ENCODE peak calls at places on chromosomes 4 and X, in four cellular contexts. G, K, V and B are unnamed samples.

GRCh38 chr4:170198742-170199141 is 109.0 kb upstream of the AADAT start:
- DNase-seq in G (no peak), K (no peak), V (no peak), B (no peak)

GRCh38 chrX:53155512-53156206 is 61.7 kb downstream of the KANTR start:
- DNase-seq in G (no peak), K (no peak), V (no peak), B (no peak)

GRCh38 chrX:109773374-109773773 is 40.3 kb upstream of the ACSL4 start:
- DNase-seq in G (no peak), K (no peak), V (no peak), B (no peak)

GRCh38 chr4:121030711-121031110 is 41.6 kb downstream of the NDNF start:
- DNase-seq in G (no peak), K (no peak), V (no peak), B (no peak)

GRCh38 chr4:113049421-113050355 is at the start of gene ANK2:
- DNase-seq in G (no peak), K (no peak), V (no peak), B (no peak)

GRCh38 chrX:39331062-39331704 is 529.9 kb downstream of the MID1IP1 start:
- DNase-seq in G (no peak), K (peak), V (no peak), B (no peak)

GRCh38 chr4:174681723-174682300 is 147.2 kb downstream of the GLRA3 start:
- DNase-seq in G (peak), K (no peak), V (peak), B (no peak)

GRCh38 chrX:150269613-150270254 is 93.4 kb upstream of the MAMLD1 start:
- DNase-seq in G (no peak), K (no peak), V (peak), B (peak)

GRCh38 chrX:119539872-119540271 is 25.3 kb downstream of the STEEP1 start:
- DNase-seq in G (peak), K (no peak), V (no peak), B (no peak)

GRCh38 chr4:74932832-74933561 is at the start of gene PARM1:
- DNase-seq in G (peak), K (no peak), V (peak), B (peak)

GRCh38 chr4:187602339-187603092 is 393.1 kb upstream of the ZFP42 start:
- DNase-seq in G (no peak), K (no peak), V (no peak), B (no peak)

GRCh38 chrX:25191403-25191802 is 175.6 kb upstream of the ARX start:
- DNase-seq in G (peak), K (no peak), V (peak), B (no peak)

GRCh38 chr4:88907478-88907877 is 149.5 kb downstream of the FAM13A start:
- DNase-seq in G (no peak), K (no peak), V (no peak), B (no peak)

GRCh38 chrX:42538405-42538804 is 239.6 kb downstream of the PPP1R2C start:
- DNase-seq in G (no peak), K (no peak), V (no peak), B (peak)

GRCh38 chr4:10180927-10181744 is 64.5 kb upstream of the WDR1 start:
- DNase-seq in G (peak), K (no peak), V (no peak), B (no peak)

GRCh38 chr4:20075479-20075878 is 176.2 kb upstream of the SLIT2 start:
- DNase-seq in G (no peak), K (no peak), V (no peak), B (no peak)

GRCh38 chr4:20074450-20074849 is 177.3 kb upstream of the SLIT2 start:
- DNase-seq in G (no peak), K (no peak), V (no peak), B (no peak)

GRCh38 chr4:20084488-20084887 is 167.2 kb upstream of the SLIT2 start:
- DNase-seq in G (peak), K (no peak), V (no peak), B (no peak)

DNA sequence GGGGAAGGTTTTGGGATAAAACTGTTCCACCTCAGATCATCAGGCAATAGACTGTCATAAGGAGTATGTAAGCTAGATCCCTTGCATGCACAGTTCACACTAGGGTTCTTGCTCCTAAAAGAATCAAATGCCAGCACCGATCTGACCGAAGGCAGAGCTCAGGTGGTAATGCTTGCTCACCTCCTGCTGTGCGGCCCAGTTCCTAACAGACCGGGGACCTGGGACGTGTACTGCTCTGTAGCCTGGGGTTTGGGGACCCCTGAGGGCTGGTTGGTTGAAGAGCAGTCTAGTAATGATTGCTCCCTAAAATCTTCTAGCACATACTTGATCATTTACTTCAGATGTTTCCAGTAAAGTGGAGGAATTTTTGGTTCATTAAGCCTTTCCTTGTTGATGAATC is 173.1 kb upstream of the SLIT2 start:
- DNase-seq in G (no peak), K (no peak), V (no peak), B (no peak)
- TF ChIP-seq ESRRA in G (no peak), K (no peak), V (no peak), B (no peak)

GRCh38 chrX:85112270-85112669 is 108.6 kb downstream of the APOOL start:
- DNase-seq in G (no peak), K (no peak), V (no peak), B (no peak)

GRCh38 chrX:85108165-85108564 is 104.5 kb downstream of the APOOL start:
- DNase-seq in G (no peak), K (no peak), V (no peak), B (no peak)

GRCh38 chrX:85111347-85111746 is 107.7 kb downstream of the APOOL start:
- DNase-seq in G (peak), K (no peak), V (no peak), B (no peak)

GRCh38 chrX:85107407-85107806 is 103.7 kb downstream of the APOOL start:
- DNase-seq in G (no peak), K (no peak), V (peak), B (no peak)

GRCh38 chrX:85109235-85109634 is 105.6 kb downstream of the APOOL start:
- DNase-seq in G (peak), K (no peak), V (peak), B (peak)
- TF ChIP-seq CTCF in G (peak), K (peak), V (peak), B (peak)

DNA sequence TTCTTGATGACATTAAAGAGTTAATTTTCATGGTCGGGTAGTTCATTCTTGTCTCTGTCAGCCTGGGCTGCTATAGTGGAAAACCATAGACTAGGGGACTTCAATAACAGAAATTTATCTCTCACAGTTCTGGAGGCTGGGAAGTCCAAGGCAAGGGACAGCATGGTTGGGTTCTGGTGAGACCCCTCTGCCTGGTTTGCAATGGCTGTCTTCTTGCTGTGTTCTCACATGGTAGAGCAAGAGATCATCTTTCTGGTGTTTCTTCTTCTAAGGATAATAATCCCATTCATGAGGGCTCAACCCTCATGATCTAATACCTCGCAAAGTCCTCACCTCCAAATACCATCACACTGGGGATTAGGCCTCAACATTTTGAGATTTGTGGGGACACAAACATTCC is 50.1 kb downstream of the RHOH start:
- DNase-seq in G (no peak), K (no peak), V (no peak), B (no peak)
- H3K4me2 ChIP-seq in G (no peak), K (no peak), V (no peak), B (no peak)

GRCh38 chr4:57116245-57116644 is 6.1 kb upstream of the IGFBP7 start:
- DNase-seq in G (no peak), K (no peak), V (no peak), B (no peak)
- TF ChIP-seq ESRRA in G (no peak), K (no peak), V (no peak), B (no peak)

GRCh38 chrX:123184199-123184857 is at the start of gene GRIA3:
- DNase-seq in G (no peak), K (no peak), V (no peak), B (no peak)
- TF ChIP-seq CTCF in G (no peak), K (no peak), V (no peak), B (no peak)